ENCODE peak calls at places on chromosomes 4 and X, in six cellular contexts. I is endothelial cell; P is activated CD4-positive, alpha-beta T cell treated with anti-CD3 and anti-CD28 coated beads, Interleukin-2, amount 10 ng/mL, durations not matched to agents 24 days and 14 days; U is T-helper 22 cell; M is RWPE2; O is non-pigmented ciliary epithelial cell. Y is an unnamed sample.

GRCh38 chr4:26861434-26862186 is 969 bp downstream of the STIM2 start:
- DNase-seq in I (peak; percentile 59), P (peak; percentile 94), U (peak; percentile 61), M (peak; percentile 68), O (no peak), Y (no peak)

GRCh38 chr4:108766058-108766457 is 3.2 kb upstream of the ETNPPL start:
- DNase-seq in I (no peak), P (no peak), U (no peak), M (no peak), O (no peak), Y (no peak)

GRCh38 chrX:14927391-14927790 is 54.2 kb downstream of the MOSPD2 start:
- DNase-seq in I (no peak), P (no peak), U (no peak), M (no peak), O (no peak), Y (no peak)

GRCh38 chrX:124033821-124034220 is 72.3 kb downstream of the STAG2 start:
- DNase-seq in I (no peak), P (no peak), U (no peak), M (no peak), O (no peak), Y (no peak)

GRCh38 chrX:152900937-152901445 is 3.1 kb downstream of the ZNF185 start:
- DNase-seq in I (no peak), P (no peak), U (no peak), M (no peak), O (no peak), Y (no peak)

GRCh38 chr4:148311493-148311892 is 130.7 kb downstream of the NR3C2 start:
- DNase-seq in I (no peak), P (no peak), U (no peak), M (no peak), O (no peak), Y (no peak)

GRCh38 chrX:111519215-111519614 is 7.8 kb downstream of the SERTM2 start:
- DNase-seq in I (no peak), P (no peak), U (no peak), M (no peak), O (no peak), Y (no peak)

GRCh38 chr4:165077034-165077578 is 23.4 kb downstream of the TRIM75 start:
- DNase-seq in I (no peak), P (no peak), U (no peak), M (no peak), O (no peak), Y (no peak)

GRCh38 chrX:100687128-100687527 is 43.1 kb downstream of the SRPX2 start:
- DNase-seq in I (no peak), P (no peak), U (no peak), M (no peak), O (no peak), Y (no peak)

GRCh38 chr4:154082760-154083530 is 294.1 kb upstream of the SFRP2 start:
- DNase-seq in I (peak; percentile 9), P (no peak), U (no peak), M (no peak), O (no peak), Y (no peak)

GRCh38 chrX:11434607-11435006 is 141.4 kb downstream of the AMELX start:
- DNase-seq in I (no peak), P (no peak), U (no peak), M (no peak), O (no peak), Y (no peak)

GRCh38 chrX:78687586-78687985 is 28.5 kb upstream of the RTL3 start:
- DNase-seq in I (no peak), P (no peak), U (no peak), M (no peak), O (no peak), Y (no peak)

GRCh38 chr4:6222761-6223292 is 22.5 kb upstream of the JAKMIP1 start:
- DNase-seq in I (peak; percentile 38), P (no peak), U (no peak), M (no peak), O (no peak), Y (no peak)

GRCh38 chr4:153318696-153319320 is 25.7 kb upstream of the MND1 start:
- DNase-seq in I (no peak), P (peak; percentile 62), U (no peak), M (no peak), O (no peak), Y (no peak)

Y was measured in AG04450.